ENCODE peak calls at places on chromosomes 4 and X, in seven cellular contexts. T is effector memory CD4-positive, alpha-beta T cell; G is SJSA1; Z is stomach; K is PC-3; O is lower lobe of right lung; I is adrenal gland. M is an unnamed sample.
A peak's percentile ranks its signal among the peaks of the same experiment; 100 is the strongest.

GRCh38 chr4:8182858-8183725 is 16.0 kb upstream of the SH3TC1 start:
- DNase-seq in T (no peak), Z (peak; percentile 89), O (peak; percentile 84), G (peak; percentile 98), K (peak; percentile 97), I (peak; percentile 84), M (no peak)

GRCh38 chrX:13448941-13449340 is 120.5 kb upstream of the EGFL6 start:
- DNase-seq in G (no peak), Z (no peak), K (no peak), T (no peak), O (no peak), I (no peak), M (no peak)

GRCh38 chrX:154402622-154403127 is 4.5 kb downstream of the RPL10 start:
- DNase-seq in Z (no peak), G (no peak), K (no peak), I (no peak), O (no peak), T (no peak), M (no peak)

GRCh38 chr4:130722370-130722769 is 1626.4 kb downstream of the C4orf33 start:
- DNase-seq in T (no peak), I (no peak), G (no peak), O (no peak), Z (no peak), K (peak; percentile 65), M (no peak)

GRCh38 chr4:12488672-12489071 is 995.5 kb downstream of the RAB28 start:
- DNase-seq in Z (no peak), G (no peak), T (no peak), K (no peak), O (no peak), I (no peak), M (no peak)

GRCh38 chrX:132406106-132406505 is 82.7 kb downstream of the MBNL3 start:
- DNase-seq in K (no peak), I (no peak), G (no peak), T (no peak), Z (no peak), O (no peak), M (no peak)

GRCh38 chr4:107791902-107792301 is 32.8 kb upstream of the SGMS2 start:
- DNase-seq in Z (no peak), T (no peak), O (no peak), I (no peak), K (peak; percentile 33), G (no peak), M (no peak)

GRCh38 chrX:47991263-47992092 is 12.3 kb downstream of the ZNF182 start:
- DNase-seq in T (no peak), K (peak; percentile 13), Z (no peak), G (no peak), O (no peak), I (no peak), M (no peak)

GRCh38 chrX:46184749-46185148 is 360.5 kb downstream of the ZNF674 start:
- DNase-seq in K (peak; percentile 80), I (no peak), O (no peak), G (no peak), Z (no peak), T (no peak), M (no peak)

GRCh38 chrX:76228499-76228898 is 55.6 kb downstream of the PBDC1 start:
- DNase-seq in Z (no peak), O (no peak), K (no peak), G (no peak), T (no peak), I (no peak), M (no peak)
- H3K9me3 ChIP-seq in Z (no peaks in the 10 kb centered on the region), O (no peaks in the 10 kb centered on the region), K (no peaks in the 10 kb centered on the region), G (no peaks in the 10 kb centered on the region), T (no peaks in the 10 kb centered on the region), I (peaks cover 12% of the 10 kb centered on the region), M (no peaks in the 10 kb centered on the region)

GRCh38 chr4:132266374-132266773 is 882.7 kb upstream of the PCDH10 start:
- DNase-seq in T (no peak), G (no peak), Z (no peak), O (no peak), I (no peak), K (no peak), M (no peak)
- H3K9me3 ChIP-seq in T (no peaks in the 10 kb centered on the region), G (no peaks in the 10 kb centered on the region), Z (no peaks in the 10 kb centered on the region), O (no peaks in the 10 kb centered on the region), I (no peaks in the 10 kb centered on the region), K (no peaks in the 10 kb centered on the region), M (no peaks in the 10 kb centered on the region)

GRCh38 chr4:32986236-32986635 is 2266.1 kb downstream of the PCDH7 start:
- DNase-seq in Z (no peak), K (peak; percentile 69), I (no peak), G (no peak), O (no peak), T (no peak), M (no peak)
- H3K9me3 ChIP-seq in Z (no peaks in the 10 kb centered on the region), K (no peaks in the 10 kb centered on the region), I (no peaks in the 10 kb centered on the region), G (no peaks in the 10 kb centered on the region), O (no peaks in the 10 kb centered on the region), T (no peaks in the 10 kb centered on the region), M (no peaks in the 10 kb centered on the region)

DNA sequence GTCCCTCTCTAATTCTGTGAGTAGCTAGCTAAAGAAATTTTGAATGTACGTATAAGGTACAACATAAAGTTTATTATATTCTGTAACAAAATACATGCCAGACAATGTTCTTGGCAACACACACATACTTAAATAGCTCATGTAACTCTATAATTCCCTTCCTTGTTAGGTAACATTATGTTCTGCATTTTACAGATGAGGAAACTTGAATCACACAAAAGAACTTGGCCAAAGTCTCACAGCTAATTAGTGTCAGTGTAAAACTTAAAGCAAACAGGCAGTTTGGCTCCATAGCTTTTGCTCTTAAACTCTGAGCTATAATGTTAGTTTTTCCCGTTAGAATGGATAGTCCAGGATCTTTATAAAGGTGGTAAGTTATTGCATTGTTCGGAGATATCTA is 1091.8 kb upstream of the SLIT2 start:
- DNase-seq in Z (no peak), G (no peak), K (no peak), O (no peak), I (no peak), T (no peak), M (no peak)
- H3K9me3 ChIP-seq in Z (peaks cover 16% of the 10 kb centered on the region), G (peaks cover 7% of the 10 kb centered on the region), K (peaks cover 4% of the 10 kb centered on the region), O (peaks cover 12% of the 10 kb centered on the region), I (no peaks in the 10 kb centered on the region), T (no peaks in the 10 kb centered on the region), M (no peaks in the 10 kb centered on the region)